ENCODE peak calls at places on chromosomes 16 and 17, in seven cellular contexts. One of them, this sample, is unnamed.

GRCh38 chr17:56593073-56593740 is at the start of gene NOG:
- DNase-seq in AG09309: no peak
- DNase-seq in BJ: no peak
- DNase-seq in AG04450: no peak
- DNase-seq in cardiac fibroblast: peak
- DNase-seq in fibroblast of mammary gland: peak
- DNase-seq in fibroblast of lung: peak
- DNase-seq in this sample: peak

GRCh38 chr17:32805029-32805976 is 71.6 kb downstream of the MYO1D start:
- DNase-seq in BJ: no peak
- DNase-seq in fibroblast of lung: no peak
- DNase-seq in AG09309: no peak
- DNase-seq in AG04450: no peak
- DNase-seq in cardiac fibroblast: no peak
- DNase-seq in fibroblast of mammary gland: peak
- DNase-seq in this sample: no peak

GRCh38 chr17:1229354-1229890 is 40.8 kb upstream of the BHLHA9 start:
- DNase-seq in AG04450: no peak
- DNase-seq in cardiac fibroblast: no peak
- DNase-seq in fibroblast of mammary gland: no peak
- DNase-seq in AG09309: no peak
- DNase-seq in BJ: no peak
- DNase-seq in fibroblast of lung: no peak
- DNase-seq in this sample: peak

GRCh38 chr16:4182581-4183257 is 59.2 kb downstream of the SRL start:
- DNase-seq in BJ: no peak
- DNase-seq in AG04450: no peak
- DNase-seq in fibroblast of lung: no peak
- DNase-seq in AG09309: no peak
- DNase-seq in fibroblast of mammary gland: peak
- DNase-seq in cardiac fibroblast: no peak
- DNase-seq in this sample: no peak

GRCh38 chr16:86949116-86949515 is 368.1 kb downstream of the C16orf95 start:
- DNase-seq in fibroblast of mammary gland: no peak
- DNase-seq in BJ: no peak
- DNase-seq in cardiac fibroblast: no peak
- DNase-seq in AG04450: no peak
- DNase-seq in fibroblast of lung: no peak
- DNase-seq in AG09309: no peak
- DNase-seq in this sample: no peak

GRCh38 chr16:81582655-81583441 is 138.2 kb downstream of the CMIP start:
- DNase-seq in fibroblast of mammary gland: no peak
- DNase-seq in AG04450: no peak
- DNase-seq in AG09309: no peak
- DNase-seq in cardiac fibroblast: no peak
- DNase-seq in BJ: no peak
- DNase-seq in fibroblast of lung: no peak
- DNase-seq in this sample: peak

GRCh38 chr16:25256821-25257503 is 683 bp downstream of the ZKSCAN2 start:
- DNase-seq in BJ: no peak
- DNase-seq in AG09309: no peak
- DNase-seq in fibroblast of lung: peak
- DNase-seq in AG04450: no peak
- DNase-seq in fibroblast of mammary gland: no peak
- DNase-seq in cardiac fibroblast: peak
- DNase-seq in this sample: no peak

GRCh38 chr17:76811028-76811427 is 57.2 kb upstream of the MGAT5B start:
- DNase-seq in cardiac fibroblast: no peak
- DNase-seq in AG09309: no peak
- DNase-seq in AG04450: no peak
- DNase-seq in BJ: no peak
- DNase-seq in fibroblast of lung: no peak
- DNase-seq in fibroblast of mammary gland: no peak
- DNase-seq in this sample: no peak

GRCh38 chr16:24430937-24431760 is 108.2 kb upstream of the RBBP6 start:
- DNase-seq in AG04450: no peak
- DNase-seq in fibroblast of mammary gland: no peak
- DNase-seq in cardiac fibroblast: no peak
- DNase-seq in BJ: no peak
- DNase-seq in AG09309: no peak
- DNase-seq in fibroblast of lung: peak
- DNase-seq in this sample: no peak

GRCh38 chr17:13099079-13099478 is 81.3 kb upstream of the ELAC2 start:
- DNase-seq in cardiac fibroblast: no peak
- DNase-seq in AG09309: no peak
- DNase-seq in BJ: no peak
- DNase-seq in fibroblast of mammary gland: no peak
- DNase-seq in AG04450: no peak
- DNase-seq in fibroblast of lung: no peak
- DNase-seq in this sample: no peak

GRCh38 chr17:38922538-38923291 is 2.7 kb upstream of the LASP1NB start:
- DNase-seq in cardiac fibroblast: peak
- DNase-seq in AG04450: no peak
- DNase-seq in fibroblast of mammary gland: peak
- DNase-seq in fibroblast of lung: peak
- DNase-seq in AG09309: peak
- DNase-seq in BJ: no peak
- DNase-seq in this sample: no peak

GRCh38 chr17:72502111-72502939 is 381.5 kb downstream of the SOX9 start:
- DNase-seq in fibroblast of mammary gland: peak
- DNase-seq in BJ: no peak
- DNase-seq in fibroblast of lung: peak
- DNase-seq in cardiac fibroblast: peak
- DNase-seq in AG04450: peak
- DNase-seq in AG09309: no peak
- DNase-seq in this sample: no peak

GRCh38 chr17:4551796-4552525 is 3.2 kb downstream of the MYBBP1A start:
- DNase-seq in fibroblast of lung: no peak
- DNase-seq in fibroblast of mammary gland: no peak
- DNase-seq in cardiac fibroblast: no peak
- DNase-seq in BJ: no peak
- DNase-seq in AG04450: no peak
- DNase-seq in AG09309: no peak
- DNase-seq in this sample: no peak

GRCh38 chr16:29848420-29849297 is 14.4 kb downstream of the CDIPT start:
- DNase-seq in fibroblast of lung: peak
- DNase-seq in BJ: no peak
- DNase-seq in AG04450: no peak
- DNase-seq in AG09309: no peak
- DNase-seq in cardiac fibroblast: peak
- DNase-seq in fibroblast of mammary gland: peak
- DNase-seq in this sample: peak

GRCh38 chr17:78022425-78022824 is 63.9 kb downstream of the TNRC6C start:
- DNase-seq in AG04450: no peak
- DNase-seq in AG09309: no peak
- DNase-seq in cardiac fibroblast: no peak
- DNase-seq in fibroblast of mammary gland: peak
- DNase-seq in fibroblast of lung: no peak
- DNase-seq in BJ: no peak
- DNase-seq in this sample: no peak

GRCh38 chr16:48311242-48311641 is 63.9 kb upstream of the ABCC11 start:
- DNase-seq in BJ: no peak
- DNase-seq in cardiac fibroblast: no peak
- DNase-seq in AG04450: no peak
- DNase-seq in fibroblast of mammary gland: no peak
- DNase-seq in AG09309: no peak
- DNase-seq in fibroblast of lung: no peak
- DNase-seq in this sample: no peak

GRCh38 chr17:56934280-56934679 is 20.4 kb upstream of the TRIM25 start:
- DNase-seq in BJ: no peak
- DNase-seq in cardiac fibroblast: no peak
- DNase-seq in AG09309: no peak
- DNase-seq in fibroblast of mammary gland: no peak
- DNase-seq in AG04450: no peak
- DNase-seq in fibroblast of lung: no peak
- DNase-seq in this sample: no peak

GRCh38 chr17:74024871-74025531 is 178.5 kb upstream of the RPL38 start:
- DNase-seq in BJ: no peak
- DNase-seq in fibroblast of mammary gland: no peak
- DNase-seq in AG04450: no peak
- DNase-seq in AG09309: no peak
- DNase-seq in fibroblast of lung: no peak
- DNase-seq in cardiac fibroblast: no peak
- DNase-seq in this sample: no peak

GRCh38 chr17:12313786-12314185 is 293.1 kb downstream of the MAP2K4 start:
- DNase-seq in BJ: no peak
- DNase-seq in cardiac fibroblast: no peak
- DNase-seq in AG09309: no peak
- DNase-seq in fibroblast of lung: no peak
- DNase-seq in AG04450: no peak
- DNase-seq in fibroblast of mammary gland: no peak
- DNase-seq in this sample: no peak

DNA sequence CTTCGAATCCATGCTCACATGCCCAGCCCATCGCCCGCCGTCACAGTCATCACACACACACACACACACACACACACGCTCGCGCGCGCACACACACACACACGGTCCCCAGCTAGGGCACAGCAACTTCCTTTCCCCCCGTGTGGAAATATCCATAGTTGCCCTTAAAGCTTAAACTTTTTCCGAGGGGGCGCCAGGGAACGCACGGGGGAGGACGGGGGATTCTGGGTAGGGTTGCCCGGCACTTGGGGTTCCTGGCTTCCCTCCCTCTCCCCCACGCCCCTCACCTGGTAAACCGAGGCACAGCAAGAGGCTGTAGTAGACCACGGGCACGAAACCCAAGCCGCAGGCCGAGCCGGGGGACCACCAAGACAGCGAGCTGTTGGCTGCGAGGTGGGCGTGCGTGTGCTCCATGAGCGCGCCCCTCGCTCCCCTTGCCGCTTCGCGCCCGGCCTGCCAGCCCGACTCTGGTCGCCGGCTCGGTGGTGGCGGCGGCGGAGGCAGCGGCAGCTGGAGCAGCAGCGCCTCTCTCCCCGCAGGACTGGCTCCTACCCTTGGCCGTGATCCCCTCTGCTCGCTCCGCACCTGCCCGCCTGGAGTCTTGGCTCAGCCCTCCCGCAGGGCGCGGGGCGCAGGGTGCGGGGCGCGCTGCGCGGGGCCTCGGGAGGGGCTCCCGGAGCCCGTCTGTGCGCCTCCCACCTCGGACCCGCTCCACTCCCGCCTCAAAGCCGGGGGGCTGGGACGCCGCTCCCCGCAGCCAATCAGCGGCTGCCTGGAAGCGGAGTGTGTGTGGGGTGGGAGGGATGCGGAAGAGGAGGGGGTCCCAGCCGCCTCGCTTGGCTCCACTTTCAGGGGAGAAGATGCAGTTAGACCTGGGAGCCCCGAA is at the start of gene GPR139:
- DNase-seq in cardiac fibroblast: no peak
- DNase-seq in fibroblast of mammary gland: no peak
- DNase-seq in AG09309: no peak
- DNase-seq in fibroblast of lung: no peak
- DNase-seq in BJ: no peak
- DNase-seq in AG04450: no peak
- DNase-seq in this sample: no peak
- H3K4me3 ChIP-seq in cardiac fibroblast: no peak
- H3K4me3 ChIP-seq in fibroblast of mammary gland: no peak
- H3K4me3 ChIP-seq in AG09309: no peak
- H3K4me3 ChIP-seq in fibroblast of lung: no peak
- H3K4me3 ChIP-seq in BJ: no peak
- H3K4me3 ChIP-seq in AG04450: no peak
- H3K4me3 ChIP-seq in this sample: no peak

DNA sequence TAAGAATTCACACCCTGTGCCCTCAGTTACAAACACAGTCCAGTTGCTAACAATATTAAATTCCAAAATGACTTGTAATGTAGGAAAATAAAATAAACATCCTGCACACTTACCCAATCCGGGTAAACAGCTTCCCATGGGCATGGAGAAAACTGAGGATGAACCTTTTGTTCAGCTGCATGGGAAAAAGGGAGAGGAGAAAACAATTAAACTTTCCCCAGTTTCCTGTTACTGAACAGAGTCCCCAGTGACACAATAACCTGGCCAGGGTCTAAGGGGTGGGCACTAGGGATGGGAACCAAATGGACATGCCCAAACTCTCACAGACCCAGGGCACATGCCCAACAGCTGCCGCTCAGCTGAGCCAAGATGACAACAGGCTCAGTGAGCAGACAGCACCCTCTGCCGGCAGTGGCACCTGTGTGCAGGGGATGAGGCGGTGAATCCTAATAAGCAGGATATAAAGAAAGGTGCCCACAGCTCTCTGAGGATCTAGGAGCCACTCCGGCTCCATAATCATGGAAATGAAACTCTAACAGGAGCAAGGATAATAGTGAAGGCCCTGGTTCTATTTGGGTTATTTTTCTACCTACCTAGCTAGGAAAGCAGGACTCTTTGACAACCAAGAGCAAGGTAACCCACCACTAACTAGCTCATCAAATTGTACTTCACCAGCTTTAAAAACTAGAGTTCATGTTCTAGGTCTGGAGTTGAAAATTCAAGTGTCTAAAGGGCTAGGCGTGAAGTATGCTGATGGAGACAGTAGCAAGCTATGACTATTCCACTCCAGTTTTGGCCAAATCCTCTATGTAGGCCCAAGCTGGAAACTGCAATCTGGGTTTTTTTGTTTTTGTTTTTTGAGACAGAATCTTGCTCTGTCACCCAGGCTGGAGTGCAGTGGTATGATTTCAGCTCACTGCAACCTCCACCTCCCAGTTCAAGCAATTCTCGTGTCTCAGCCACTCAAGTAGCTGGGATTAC is 58.8 kb downstream of the SMG6 start:
- DNase-seq in AG09309: peak
- DNase-seq in cardiac fibroblast: peak
- DNase-seq in fibroblast of mammary gland: peak
- DNase-seq in BJ: peak
- DNase-seq in AG04450: peak
- DNase-seq in fibroblast of lung: peak
- DNase-seq in this sample: peak
- TF ChIP-seq CTCF in AG09309: peak
- TF ChIP-seq CTCF in cardiac fibroblast: peak
- TF ChIP-seq CTCF in fibroblast of mammary gland: peak
- TF ChIP-seq CTCF in BJ: peak
- TF ChIP-seq CTCF in AG04450: peak
- TF ChIP-seq CTCF in fibroblast of lung: peak
- TF ChIP-seq CTCF in this sample: peak

DNA sequence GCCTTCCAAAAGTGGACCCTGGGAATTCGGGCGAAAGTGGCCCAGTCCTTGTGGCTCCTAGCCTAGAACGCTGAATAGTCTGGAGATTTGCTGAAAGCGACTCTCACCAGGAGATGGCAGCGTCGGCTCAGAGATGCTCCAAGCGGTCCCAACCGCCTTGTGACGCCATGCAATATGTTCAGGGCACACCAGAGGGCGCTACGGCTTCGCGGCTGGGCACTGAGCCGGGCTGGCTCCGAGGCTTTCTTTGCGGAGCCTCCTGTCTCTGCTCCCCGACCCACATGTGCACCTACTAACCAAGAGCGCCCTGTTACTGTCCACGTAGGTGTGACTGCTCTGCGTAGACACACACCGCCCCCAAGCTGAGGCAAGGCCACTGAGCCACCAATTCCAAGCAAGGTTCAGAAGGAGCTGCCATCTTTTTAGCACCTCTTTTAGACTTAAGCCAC is 36.9 kb downstream of the SYCE1L start:
- DNase-seq in cardiac fibroblast: peak
- DNase-seq in AG09309: peak
- DNase-seq in BJ: no peak
- DNase-seq in fibroblast of lung: peak
- DNase-seq in fibroblast of mammary gland: peak
- DNase-seq in AG04450: peak
- DNase-seq in this sample: peak
- H3K4me3 ChIP-seq in cardiac fibroblast: no peak
- H3K4me3 ChIP-seq in AG09309: no peak
- H3K4me3 ChIP-seq in BJ: no peak
- H3K4me3 ChIP-seq in fibroblast of lung: no peak
- H3K4me3 ChIP-seq in fibroblast of mammary gland: no peak
- H3K4me3 ChIP-seq in AG04450: peak
- H3K4me3 ChIP-seq in this sample: no peak

GRCh38 chr17:36847293-36847645 is 90.0 kb upstream of the LHX1 start:
- DNase-seq in AG04450: no peak
- DNase-seq in cardiac fibroblast: no peak
- DNase-seq in fibroblast of mammary gland: no peak
- DNase-seq in AG09309: no peak
- DNase-seq in BJ: no peak
- DNase-seq in fibroblast of lung: no peak
- DNase-seq in this sample: no peak
- TF ChIP-seq CTCF in AG04450: no peak
- TF ChIP-seq CTCF in cardiac fibroblast: no peak
- TF ChIP-seq CTCF in fibroblast of mammary gland: no peak
- TF ChIP-seq CTCF in AG09309: no peak
- TF ChIP-seq CTCF in BJ: no peak
- TF ChIP-seq CTCF in fibroblast of lung: no peak
- TF ChIP-seq CTCF in this sample: no peak

This sample was measured in mucosa of descending colon.